ENCODE peak calls at places on chromosomes 2 and 18, in six cellular contexts. One of them, this sample, is unnamed.

GRCh38 chr2:214395040-214395439 is 15.8 kb upstream of the VWC2L start:
- DNase-seq in GM12878: no peak
- DNase-seq in endothelial cell of umbilical vein: no peak
- DNase-seq in K562: no peak
- DNase-seq in A549: no peak
- DNase-seq in HepG2: no peak
- DNase-seq in this sample: no peak

GRCh38 chr2:197128897-197129296 is 181.7 kb downstream of the ANKRD44 start:
- DNase-seq in K562: no peak
- DNase-seq in GM12878: no peak
- DNase-seq in A549: no peak
- DNase-seq in HepG2: no peak
- DNase-seq in endothelial cell of umbilical vein: no peak
- DNase-seq in this sample: no peak

GRCh38 chr18:74116628-74117554 is 30.7 kb downstream of the FBXO15 start:
- DNase-seq in HepG2: peak
- DNase-seq in A549: no peak
- DNase-seq in GM12878: no peak
- DNase-seq in endothelial cell of umbilical vein: peak
- DNase-seq in K562: no peak
- DNase-seq in this sample: peak

GRCh38 chr2:150742094-150742493 is 254.6 kb upstream of the RND3 start:
- DNase-seq in endothelial cell of umbilical vein: no peak
- DNase-seq in K562: no peak
- DNase-seq in A549: no peak
- DNase-seq in GM12878: no peak
- DNase-seq in HepG2: no peak
- DNase-seq in this sample: no peak

GRCh38 chr18:23099621-23100020 is 35.7 kb upstream of the CABLES1 start:
- DNase-seq in endothelial cell of umbilical vein: no peak
- DNase-seq in A549: peak
- DNase-seq in HepG2: peak
- DNase-seq in GM12878: no peak
- DNase-seq in K562: no peak
- DNase-seq in this sample: no peak

GRCh38 chr2:219331560-219332213 is 857 bp downstream of the RESP18 start:
- DNase-seq in GM12878: no peak
- DNase-seq in A549: no peak
- DNase-seq in K562: peak
- DNase-seq in HepG2: no peak
- DNase-seq in endothelial cell of umbilical vein: no peak
- DNase-seq in this sample: no peak

GRCh38 chr18:23515911-23516546 is 12.7 kb downstream of the RMC1 start:
- DNase-seq in endothelial cell of umbilical vein: peak
- DNase-seq in A549: peak
- DNase-seq in HepG2: peak
- DNase-seq in GM12878: peak
- DNase-seq in K562: peak
- DNase-seq in this sample: peak

GRCh38 chr2:43225093-43225787 is 1.2 kb downstream of the ZFP36L2 start:
- DNase-seq in K562: peak
- DNase-seq in GM12878: no peak
- DNase-seq in endothelial cell of umbilical vein: peak
- DNase-seq in A549: no peak
- DNase-seq in HepG2: no peak
- DNase-seq in this sample: peak

GRCh38 chr2:239831272-239831731 is 193.8 kb downstream of the NDUFA10 start:
- DNase-seq in A549: no peak
- DNase-seq in HepG2: no peak
- DNase-seq in endothelial cell of umbilical vein: peak
- DNase-seq in GM12878: no peak
- DNase-seq in K562: no peak
- DNase-seq in this sample: no peak

GRCh38 chr2:102504833-102505232 is 31.8 kb downstream of the SLC9A4 start:
- DNase-seq in K562: no peak
- DNase-seq in HepG2: no peak
- DNase-seq in A549: no peak
- DNase-seq in GM12878: no peak
- DNase-seq in endothelial cell of umbilical vein: no peak
- DNase-seq in this sample: no peak

GRCh38 chr2:234204480-234204879 is 154.0 kb downstream of the SPP2 start:
- DNase-seq in GM12878: no peak
- DNase-seq in K562: no peak
- DNase-seq in A549: peak
- DNase-seq in HepG2: no peak
- DNase-seq in endothelial cell of umbilical vein: peak
- DNase-seq in this sample: no peak

GRCh38 chr2:71950256-71951066 is 197.2 kb downstream of the CYP26B1 start:
- DNase-seq in K562: no peak
- DNase-seq in GM12878: no peak
- DNase-seq in A549: no peak
- DNase-seq in HepG2: no peak
- DNase-seq in endothelial cell of umbilical vein: no peak
- DNase-seq in this sample: peak

GRCh38 chr18:2883137-2883671 is 36.4 kb downstream of the EMILIN2 start:
- DNase-seq in A549: no peak
- DNase-seq in HepG2: no peak
- DNase-seq in K562: no peak
- DNase-seq in GM12878: no peak
- DNase-seq in endothelial cell of umbilical vein: no peak
- DNase-seq in this sample: peak

GRCh38 chr2:109211324-109211723 is 82.3 kb downstream of the SH3RF3 start:
- DNase-seq in HepG2: no peak
- DNase-seq in GM12878: no peak
- DNase-seq in endothelial cell of umbilical vein: no peak
- DNase-seq in K562: no peak
- DNase-seq in A549: no peak
- DNase-seq in this sample: no peak

GRCh38 chr2:37655442-37655841 is 16.0 kb downstream of the CDC42EP3 start:
- DNase-seq in endothelial cell of umbilical vein: no peak
- DNase-seq in GM12878: no peak
- DNase-seq in A549: no peak
- DNase-seq in HepG2: no peak
- DNase-seq in K562: no peak
- DNase-seq in this sample: no peak

GRCh38 chr18:64271975-64272659 is 123.2 kb upstream of the LINC00305 start:
- DNase-seq in GM12878: no peak
- DNase-seq in HepG2: no peak
- DNase-seq in endothelial cell of umbilical vein: no peak
- DNase-seq in A549: no peak
- DNase-seq in K562: no peak
- DNase-seq in this sample: no peak

GRCh38 chr2:229719926-229720652 is 5.7 kb upstream of the DNER start:
- DNase-seq in A549: no peak
- DNase-seq in K562: no peak
- DNase-seq in GM12878: no peak
- DNase-seq in HepG2: no peak
- DNase-seq in endothelial cell of umbilical vein: no peak
- DNase-seq in this sample: no peak

GRCh38 chr2:11406492-11407381 is 59.2 kb downstream of the E2F6 start:
- DNase-seq in GM12878: no peak
- DNase-seq in HepG2: no peak
- DNase-seq in K562: peak
- DNase-seq in A549: no peak
- DNase-seq in endothelial cell of umbilical vein: no peak
- DNase-seq in this sample: peak

GRCh38 chr2:129482626-129483025 is 496.8 kb upstream of the RAB6C start:
- DNase-seq in A549: no peak
- DNase-seq in K562: no peak
- DNase-seq in endothelial cell of umbilical vein: no peak
- DNase-seq in HepG2: no peak
- DNase-seq in GM12878: no peak
- DNase-seq in this sample: no peak

GRCh38 chr18:48546411-48546810 is 7.6 kb downstream of the CTIF start:
- DNase-seq in A549: no peak
- DNase-seq in HepG2: no peak
- DNase-seq in endothelial cell of umbilical vein: no peak
- DNase-seq in K562: no peak
- DNase-seq in GM12878: no peak
- DNase-seq in this sample: no peak

GRCh38 chr2:41717883-41718282 is 329.9 kb upstream of the PKDCC start:
- DNase-seq in A549: no peak
- DNase-seq in HepG2: no peak
- DNase-seq in GM12878: no peak
- DNase-seq in K562: no peak
- DNase-seq in endothelial cell of umbilical vein: no peak
- DNase-seq in this sample: no peak

GRCh38 chr2:174771136-174771535 is 6.9 kb upstream of the CHRNA1 start:
- DNase-seq in K562: no peak
- DNase-seq in endothelial cell of umbilical vein: no peak
- DNase-seq in HepG2: no peak
- DNase-seq in GM12878: no peak
- DNase-seq in A549: no peak
- DNase-seq in this sample: no peak

GRCh38 chr2:3986063-3986462 is 282.7 kb downstream of the DCDC2C start:
- DNase-seq in GM12878: no peak
- DNase-seq in A549: no peak
- DNase-seq in endothelial cell of umbilical vein: no peak
- DNase-seq in K562: no peak
- DNase-seq in HepG2: no peak
- DNase-seq in this sample: no peak

GRCh38 chr2:108533832-108534576 is at the start of gene LIMS1:
- DNase-seq in HepG2: peak
- DNase-seq in GM12878: peak
- DNase-seq in A549: peak
- DNase-seq in K562: peak
- DNase-seq in endothelial cell of umbilical vein: peak
- DNase-seq in this sample: peak

GRCh38 chr2:241639385-241639784 is 1.9 kb downstream of the ATG4B start:
- DNase-seq in endothelial cell of umbilical vein: no peak
- DNase-seq in K562: no peak
- DNase-seq in HepG2: no peak
- DNase-seq in GM12878: no peak
- DNase-seq in A549: no peak
- DNase-seq in this sample: no peak

GRCh38 chr18:10942998-10943397 is 206.4 kb downstream of the PIEZO2 start:
- DNase-seq in endothelial cell of umbilical vein: no peak
- DNase-seq in A549: no peak
- DNase-seq in GM12878: no peak
- DNase-seq in HepG2: peak
- DNase-seq in K562: no peak
- DNase-seq in this sample: no peak

GRCh38 chr18:79478484-79479113 is 82.9 kb downstream of the NFATC1 start:
- DNase-seq in GM12878: no peak
- DNase-seq in K562: no peak
- DNase-seq in A549: no peak
- DNase-seq in endothelial cell of umbilical vein: no peak
- DNase-seq in HepG2: no peak
- DNase-seq in this sample: no peak

GRCh38 chr2:165624139-165624803 is 154.8 kb downstream of the CSRNP3 start:
- DNase-seq in GM12878: no peak
- DNase-seq in K562: no peak
- DNase-seq in A549: no peak
- DNase-seq in endothelial cell of umbilical vein: no peak
- DNase-seq in HepG2: no peak
- DNase-seq in this sample: no peak

GRCh38 chr2:234502285-234502918 is 5.5 kb upstream of the ARL4C start:
- DNase-seq in HepG2: no peak
- DNase-seq in A549: no peak
- DNase-seq in K562: no peak
- DNase-seq in endothelial cell of umbilical vein: no peak
- DNase-seq in GM12878: no peak
- DNase-seq in this sample: no peak

GRCh38 chr2:130963849-130964793 is 127.4 kb downstream of the ARHGEF4 start:
- DNase-seq in K562: peak
- DNase-seq in GM12878: no peak
- DNase-seq in HepG2: no peak
- DNase-seq in endothelial cell of umbilical vein: no peak
- DNase-seq in A549: peak
- DNase-seq in this sample: peak
- TF ChIP-seq MYC in K562: no peak
- TF ChIP-seq MYC in GM12878: no peak
- TF ChIP-seq MYC in HepG2: no peak
- TF ChIP-seq MYC in endothelial cell of umbilical vein: no peak
- TF ChIP-seq MYC in A549: no peak
- TF ChIP-seq MYC in this sample: no peak

GRCh38 chr2:208174144-208174543 is 10.8 kb upstream of the CRYGA start:
- DNase-seq in HepG2: no peak
- DNase-seq in K562: no peak
- DNase-seq in endothelial cell of umbilical vein: no peak
- DNase-seq in A549: no peak
- DNase-seq in GM12878: no peak
- DNase-seq in this sample: no peak
- TF ChIP-seq MYC in HepG2: no peak
- TF ChIP-seq MYC in K562: no peak
- TF ChIP-seq MYC in endothelial cell of umbilical vein: no peak
- TF ChIP-seq MYC in A549: no peak
- TF ChIP-seq MYC in GM12878: no peak
- TF ChIP-seq MYC in this sample: no peak

GRCh38 chr2:216692636-216693413 is 2.5 kb downstream of the IGFBP5 start:
- DNase-seq in HepG2: no peak
- DNase-seq in A549: peak
- DNase-seq in GM12878: no peak
- DNase-seq in endothelial cell of umbilical vein: peak
- DNase-seq in K562: peak
- DNase-seq in this sample: peak

GRCh38 chr2:216689397-216689796 is 6.0 kb downstream of the IGFBP5 start:
- DNase-seq in A549: no peak
- DNase-seq in GM12878: no peak
- DNase-seq in K562: no peak
- DNase-seq in HepG2: no peak
- DNase-seq in endothelial cell of umbilical vein: no peak
- DNase-seq in this sample: no peak

GRCh38 chr2:216690451-216691209 is 4.7 kb downstream of the IGFBP5 start:
- DNase-seq in K562: no peak
- DNase-seq in HepG2: no peak
- DNase-seq in A549: no peak
- DNase-seq in GM12878: no peak
- DNase-seq in endothelial cell of umbilical vein: no peak
- DNase-seq in this sample: no peak

GRCh38 chr2:216693414-216694100 is 1.8 kb downstream of the IGFBP5 start:
- DNase-seq in K562: no peak
- DNase-seq in GM12878: no peak
- DNase-seq in HepG2: no peak
- DNase-seq in A549: peak
- DNase-seq in endothelial cell of umbilical vein: no peak
- DNase-seq in this sample: no peak

GRCh38 chr2:216691210-216691741 is 4.1 kb downstream of the IGFBP5 start:
- DNase-seq in GM12878: no peak
- DNase-seq in A549: peak
- DNase-seq in K562: peak
- DNase-seq in endothelial cell of umbilical vein: no peak
- DNase-seq in HepG2: no peak
- DNase-seq in this sample: peak
- TF ChIP-seq MYC in GM12878: no peak
- TF ChIP-seq MYC in A549: no peak
- TF ChIP-seq MYC in K562: no peak
- TF ChIP-seq MYC in endothelial cell of umbilical vein: no peak
- TF ChIP-seq MYC in HepG2: no peak
- TF ChIP-seq MYC in this sample: no peak

DNA sequence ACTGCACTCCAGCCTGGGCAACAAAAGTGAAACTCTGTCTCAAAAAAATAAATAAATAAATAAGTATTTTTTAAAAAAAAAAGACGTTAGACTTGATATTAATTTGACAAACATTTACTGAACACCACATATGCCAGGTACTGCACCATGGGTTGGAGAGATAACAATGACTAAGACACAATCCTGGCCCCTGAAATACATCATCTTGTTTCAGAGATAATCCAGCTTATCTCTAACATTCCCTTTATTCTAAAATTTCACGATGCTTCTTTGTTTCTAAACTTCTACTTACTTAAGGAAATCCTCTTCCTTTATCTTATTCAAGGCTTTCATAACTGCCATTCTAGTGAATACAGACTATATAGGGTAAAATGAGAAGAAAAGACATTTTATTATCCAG is 55.0 kb upstream of the PEX13 start:
- DNase-seq in A549: no peak
- DNase-seq in GM12878: no peak
- DNase-seq in K562: no peak
- DNase-seq in HepG2: no peak
- DNase-seq in endothelial cell of umbilical vein: no peak
- DNase-seq in this sample: no peak
- TF ChIP-seq MYC in A549: no peak
- TF ChIP-seq MYC in GM12878: no peak
- TF ChIP-seq MYC in K562: no peak
- TF ChIP-seq MYC in HepG2: no peak
- TF ChIP-seq MYC in endothelial cell of umbilical vein: no peak
- TF ChIP-seq MYC in this sample: no peak

This sample was measured in NB4.